ENCODE peak calls at places on chromosomes 6 and 20, in six cellular contexts. F is IMR-90, K is trophoblast cell, N is mesendoderm, A is H1, R is neuronal stem cell. X is an unnamed sample.
A peak's percentile ranks its signal among the peaks of the same experiment; 100 is the strongest.

GRCh38 chr6:147381734-147382133 is 126.8 kb upstream of the SAMD5 start:
- DNase-seq in F (peak; percentile 81), R (no peak), N (no peak), K (no peak), A (no peak), X (no peak)

GRCh38 chr20:48897298-48898044 is 24.0 kb upstream of the ARFGEF2 start:
- DNase-seq in A (no peak), K (peak; percentile 85), F (peak; percentile 92), N (no peak), R (no peak), X (peak; percentile 86)

GRCh38 chr6:4788953-4789584 is 12.9 kb downstream of the CDYL start:
- DNase-seq in R (no peak), A (no peak), F (no peak), N (peak; percentile 48), K (no peak), X (no peak)

GRCh38 chr6:75922226-75922625 is 150.2 kb downstream of the IMPG1 start:
- DNase-seq in N (peak; percentile 25), K (peak; percentile 15), A (no peak), F (peak; percentile 39), R (no peak), X (peak; percentile 52)

GRCh38 chr6:5389086-5389745 is 127.9 kb downstream of the FARS2 start:
- DNase-seq in R (no peak), A (no peak), K (no peak), F (no peak), N (no peak), X (no peak)

GRCh38 chr20:59402697-59403096 is 102.3 kb downstream of the EDN3 start:
- DNase-seq in K (peak; percentile 5), A (no peak), R (no peak), F (no peak), N (peak; percentile 19), X (no peak)

GRCh38 chr20:45704969-45705637 is at the start of gene WFDC10B:
- DNase-seq in N (no peak), K (no peak), A (no peak), R (no peak), F (no peak), X (no peak)

GRCh38 chr6:33249732-33250625 is 21.7 kb downstream of the VPS52 start:
- DNase-seq in A (no peak), F (peak; percentile 88), N (no peak), R (no peak), K (peak; percentile 44), X (peak; percentile 80)

GRCh38 chr6:130366011-130366963 is at the start of gene TMEM200A:
- DNase-seq in N (peak; percentile 79), K (peak; percentile 18), F (peak; percentile 51), A (peak; percentile 13), R (peak; percentile 49), X (peak; percentile 73)

GRCh38 chr6:38058022-38058421 is 238.5 kb downstream of the ZFAND3 start:
- DNase-seq in A (no peak), F (peak; percentile 78), K (no peak), N (no peak), R (no peak), X (no peak)

GRCh38 chr6:159943965-159944598 is 24.8 kb upstream of the IGF2R start:
- DNase-seq in A (no peak), R (no peak), N (no peak), K (no peak), F (no peak), X (no peak)

GRCh38 chr20:23021541-23021940 is 13.6 kb upstream of the SSTR4 start:
- DNase-seq in R (no peak), A (no peak), F (no peak), K (no peak), N (no peak), X (no peak)

GRCh38 chr20:3563548-3564177 is 92.8 kb downstream of the ATRN start:
- DNase-seq in K (peak; percentile 90), A (no peak), N (peak; percentile 51), R (peak; percentile 23), F (peak; percentile 69), X (peak; percentile 50)

GRCh38 chr20:62522748-62523396 is 47.1 kb upstream of the GATA5 start:
- DNase-seq in F (no peak), N (no peak), K (no peak), R (no peak), A (no peak), X (no peak)

GRCh38 chr6:48560408-48560807 is 449.4 kb upstream of the PTCHD4 start:
- DNase-seq in A (no peak), N (peak; percentile 38), K (peak; percentile 44), F (peak; percentile 22), R (no peak), X (peak; percentile 51)

GRCh38 chr6:79813854-79814477 is 133.4 kb downstream of the ELOVL4 start:
- DNase-seq in N (peak; percentile 71), R (peak; percentile 75), K (peak; percentile 79), A (peak; percentile 7), F (peak; percentile 61), X (peak; percentile 66)

GRCh38 chr6:44247338-44248302 is 719 bp downstream of the HSP90AB1 start:
- DNase-seq in A (no peak), F (peak; percentile 38), N (peak; percentile 88), K (peak; percentile 52), R (no peak), X (peak; percentile 64)

GRCh38 chr6:5840742-5841141 is 166.0 kb downstream of the NRN1 start:
- DNase-seq in A (no peak), K (no peak), F (no peak), R (no peak), N (peak; percentile 13), X (no peak)

DNA sequence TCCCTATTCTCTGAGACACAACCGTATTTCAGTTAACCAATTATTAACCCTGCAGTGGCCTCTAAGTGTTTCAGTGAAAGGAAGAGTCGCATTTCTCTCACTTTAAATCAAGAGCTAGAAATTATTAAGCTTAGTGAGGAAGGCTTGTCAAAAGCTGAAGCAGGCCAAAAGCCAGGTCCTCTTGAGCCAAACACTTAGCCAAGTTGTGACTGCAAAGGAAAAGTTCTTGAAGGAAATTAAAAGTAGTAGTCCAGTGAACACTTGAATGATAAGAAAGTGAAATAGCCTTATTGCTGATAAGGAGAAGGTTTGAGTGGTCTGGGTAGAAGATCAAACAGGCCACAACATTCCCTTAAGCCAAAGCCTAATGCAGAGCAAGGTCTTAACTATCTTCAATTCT is 58.3 kb downstream of the SNX9 start:
- DNase-seq in F (no peak), K (no peak), N (no peak), R (no peak), A (no peak), X (no peak)
- H3K4me3 ChIP-seq in F (no peak overlapping the region), K (no peak overlapping the region), N (no peak overlapping the region), R (no peak overlapping the region), A (no peak overlapping the region), X (no peak overlapping the region)

DNA sequence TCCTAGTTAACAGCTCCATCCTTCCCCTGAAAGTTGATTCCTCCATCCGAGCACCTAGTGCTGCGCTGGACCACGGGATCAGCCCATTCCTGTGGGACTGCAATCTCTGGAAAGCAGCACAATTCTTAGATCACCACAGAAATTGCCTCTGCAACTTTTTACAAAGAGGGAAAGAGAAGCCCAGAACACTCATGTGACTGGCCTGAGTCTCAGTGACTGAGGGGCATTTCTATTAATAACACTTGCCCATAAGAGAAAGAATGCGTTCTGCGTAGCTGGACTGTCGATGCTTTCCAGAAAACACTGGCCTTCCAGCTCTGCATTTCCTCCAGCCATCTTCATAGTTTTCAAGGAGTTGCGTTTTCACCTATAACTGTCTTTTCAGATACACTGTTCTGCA is 18.3 kb downstream of the MPC1 start:
- DNase-seq in R (no peak), F (no peak), N (no peak), A (no peak), K (no peak), X (no peak)
- H2AK5ac ChIP-seq in R (no peak overlapping the region), F (peak overlapping the region; percentile 51), N (no peak overlapping the region), A (peak overlapping the region; percentile 71), K (no peak overlapping the region), X (no peak overlapping the region)

GRCh38 chr20:47350181-47350550 is 6.3 kb downstream of the ZMYND8 start:
- DNase-seq in K (no peak), F (no peak), R (no peak), N (no peak), A (no peak), X (no peak)

GRCh38 chr20:47349365-47350180 is 6.9 kb downstream of the ZMYND8 start:
- DNase-seq in R (no peak), A (no peak), N (peak; percentile 65), K (peak; percentile 30), F (peak; percentile 51), X (no peak)

GRCh38 chr20:47351643-47352331 is 4.7 kb downstream of the ZMYND8 start:
- DNase-seq in A (no peak), K (peak; percentile 46), F (no peak), N (peak; percentile 80), R (no peak), X (no peak)

GRCh38 chr20:47352332-47353223 is 3.9 kb downstream of the ZMYND8 start:
- DNase-seq in F (no peak), A (no peak), N (peak; percentile 89), R (no peak), K (no peak), X (no peak)

GRCh38 chr20:47350691-47351545 is 5.6 kb downstream of the ZMYND8 start:
- DNase-seq in R (no peak), F (no peak), A (no peak), N (no peak), K (no peak), X (no peak)
- H3K4me3 ChIP-seq in R (peak overlapping the region; percentile 25), F (no peak overlapping the region), A (no peak overlapping the region), N (no peak overlapping the region), K (no peak overlapping the region), X (peak overlapping the region; percentile 38)

DNA sequence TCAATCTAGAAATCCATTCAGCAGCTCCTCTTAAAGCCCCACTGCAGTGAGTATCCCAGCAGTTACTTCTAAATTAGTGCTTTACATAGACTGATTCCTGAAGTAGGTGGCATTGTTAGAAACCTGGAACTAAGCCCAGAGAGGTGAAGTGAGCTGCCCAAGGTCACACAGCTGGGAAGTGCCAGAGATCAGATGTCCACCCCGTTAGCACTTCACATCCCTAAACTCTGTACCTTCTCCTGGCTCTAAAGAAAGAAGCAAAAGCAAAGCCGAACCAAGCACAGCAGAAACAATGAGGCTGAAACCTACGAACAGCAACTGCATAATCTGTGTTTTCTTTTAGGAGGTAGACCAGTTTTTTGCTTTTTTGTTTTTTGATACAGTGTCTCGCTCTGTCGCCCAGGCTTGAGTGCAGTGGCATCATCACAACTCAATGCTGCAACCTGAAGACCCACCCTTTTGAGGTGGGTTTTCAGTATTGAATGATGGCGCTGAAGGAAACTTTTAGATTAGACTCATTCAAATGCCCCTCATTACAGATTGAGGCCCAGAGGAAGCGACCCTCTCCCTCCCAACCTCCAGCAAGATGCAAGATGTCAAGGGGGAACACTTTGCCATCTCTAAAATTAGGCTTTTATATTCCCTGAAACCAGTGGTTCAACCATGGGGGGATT is 3.2 kb upstream of the ZMYND8 start:
- DNase-seq in A (no peak), N (no peak), K (no peak), F (no peak), R (no peak), X (no peak)
- H2AK5ac ChIP-seq in A (peak overlapping the region; percentile 58), N (peak overlapping the region; percentile 99), K (peak overlapping the region; percentile 72), F (peak overlapping the region; percentile 100), R (peak overlapping the region; percentile 2), X (peak overlapping the region; percentile 95)

GRCh38 chr6:13915566-13916229 is 9.1 kb upstream of the RNF182 start:
- DNase-seq in N (peak; percentile 34), R (no peak), K (no peak), F (no peak), A (no peak), X (no peak)
- H3K4me3 ChIP-seq in N (no peak overlapping the region), R (no peak overlapping the region), K (no peak overlapping the region), F (no peak overlapping the region), A (no peak overlapping the region), X (no peak overlapping the region)